ENCODE peak calls at places on chromosomes 11 and 22, in six cellular contexts. L, G, K, R, W and Z are unnamed samples.

GRCh38 chr11:3227568-3228444 is 4.4 kb downstream of the MRGPRE start:
- DNase-seq in L (no peak), G (no peak), K (no peak), R (peak), W (no peak), Z (peak)

GRCh38 chr11:87352759-87353707 is 315.3 kb downstream of the TMEM135 start:
- DNase-seq in L (peak), G (peak), K (peak), R (peak), W (peak), Z (peak)

GRCh38 chr11:11993814-11994213 is 14.6 kb downstream of the DKK3 start:
- DNase-seq in L (peak), G (no peak), K (no peak), R (peak), W (peak), Z (no peak)

GRCh38 chr22:36274547-36274946 is 21.6 kb downstream of the APOL1 start:
- DNase-seq in L (no peak), G (no peak), K (no peak), R (no peak), W (no peak), Z (no peak)

GRCh38 chr11:6757373-6757967 is 14.3 kb downstream of the OR2AG2 start:
- DNase-seq in L (peak), G (peak), K (peak), R (peak), W (peak), Z (peak)

GRCh38 chr22:22465782-22466181 is 42.8 kb downstream of the ZNF280B start:
- DNase-seq in L (peak), G (no peak), K (no peak), R (no peak), W (no peak), Z (no peak)

GRCh38 chr11:133943950-133944698 is 12.6 kb downstream of the IGSF9B start:
- DNase-seq in L (no peak), G (no peak), K (no peak), R (no peak), W (no peak), Z (peak)

GRCh38 chr11:30991376-30991775 is 378.2 kb downstream of the DCDC1 start:
- DNase-seq in L (no peak), G (no peak), K (no peak), R (no peak), W (no peak), Z (no peak)

GRCh38 chr11:9906043-9906791 is 242.3 kb downstream of the SWAP70 start:
- DNase-seq in L (peak), G (no peak), K (peak), R (no peak), W (no peak), Z (no peak)

GRCh38 chr22:36144886-36145541 is 15.5 kb downstream of the APOL3 start:
- DNase-seq in L (peak), G (no peak), K (peak), R (peak), W (peak), Z (peak)

GRCh38 chr11:118953265-118953664 is 2.8 kb upstream of the UPK2 start:
- DNase-seq in L (peak), G (no peak), K (no peak), R (no peak), W (no peak), Z (no peak)

GRCh38 chr11:30730011-30730410 is 143.9 kb upstream of the MPPED2 start:
- DNase-seq in L (no peak), G (no peak), K (no peak), R (no peak), W (no peak), Z (no peak)

GRCh38 chr22:26968873-26969272 is 311.5 kb downstream of the MIAT start:
- DNase-seq in L (no peak), G (no peak), K (no peak), R (no peak), W (no peak), Z (no peak)

GRCh38 chr11:2688381-2689231 is 11.2 kb downstream of the KCNQ1OT1 start:
- DNase-seq in L (no peak), G (no peak), K (no peak), R (peak), W (no peak), Z (no peak)

GRCh38 chr22:50739279-50739691 is 1.3 kb downstream of the ACR start:
- DNase-seq in L (no peak), G (no peak), K (no peak), R (peak), W (no peak), Z (no peak)

GRCh38 chr11:58905141-58905715 is 34.1 kb upstream of the GLYATL1 start:
- DNase-seq in L (peak), G (no peak), K (no peak), R (no peak), W (peak), Z (no peak)

GRCh38 chr22:22698263-22698750 is 53.9 kb downstream of the GGTLC2 start:
- DNase-seq in L (no peak), G (peak), K (no peak), R (no peak), W (no peak), Z (no peak)

GRCh38 chr11:44632466-44633123 is 67.1 kb downstream of the CD82 start:
- DNase-seq in L (peak), G (no peak), K (no peak), R (peak), W (no peak), Z (no peak)

GRCh38 chr11:71200172-71200716 is 52.1 kb downstream of the SHANK2 start:
- DNase-seq in L (no peak), G (no peak), K (no peak), R (no peak), W (no peak), Z (no peak)

GRCh38 chr11:126637800-126638175 is 282.3 kb downstream of the ST3GAL4 start:
- DNase-seq in L (peak), G (no peak), K (peak), R (no peak), W (no peak), Z (no peak)

GRCh38 chr11:12502041-12502440 is 124.7 kb downstream of the PARVA start:
- DNase-seq in L (peak), G (no peak), K (no peak), R (no peak), W (no peak), Z (no peak)

GRCh38 chr22:47622541-47622940 is 860.1 kb downstream of the TBC1D22A start:
- DNase-seq in L (no peak), G (no peak), K (no peak), R (no peak), W (no peak), Z (no peak)

GRCh38 chr11:35138949-35139881 is at the start of gene CD44:
- DNase-seq in L (peak), G (peak), K (peak), R (peak), W (peak), Z (peak)

GRCh38 chr11:72216638-72217037 is at the start of gene FOLR2:
- DNase-seq in L (no peak), G (no peak), K (no peak), R (no peak), W (no peak), Z (no peak)

GRCh38 chr11:103525069-103525468 is 415.8 kb downstream of the DYNC2H1 start:
- DNase-seq in L (peak), G (no peak), K (no peak), R (no peak), W (no peak), Z (no peak)

GRCh38 chr11:83663446-83663845 is 377.3 kb upstream of the CCDC90B start:
- DNase-seq in L (no peak), G (no peak), K (no peak), R (no peak), W (no peak), Z (no peak)

GRCh38 chr11:113874920-113875413 is 405 bp downstream of the USP28 start:
- DNase-seq in L (no peak), G (peak), K (no peak), R (peak), W (no peak), Z (no peak)

GRCh38 chr11:113314389-113315301 is at the start of gene TTC12:
- DNase-seq in L (peak), G (peak), K (peak), R (peak), W (peak), Z (peak)

GRCh38 chr11:39806652-39807051 is 1652.8 kb downstream of the LRRC4C start:
- DNase-seq in L (no peak), G (no peak), K (no peak), R (no peak), W (no peak), Z (no peak)

GRCh38 chr11:1293619-1294015 is 15.8 kb downstream of the TOLLIP start:
- DNase-seq in L (no peak), G (no peak), K (no peak), R (peak), W (peak), Z (peak)

GRCh38 chr22:22111267-22111751 is 128.7 kb upstream of the TOP3B start:
- DNase-seq in L (peak), G (peak), K (peak), R (no peak), W (no peak), Z (no peak)

GRCh38 chr11:85668157-85668556 is 3.2 kb upstream of the CREBZF start:
- DNase-seq in L (no peak), G (no peak), K (no peak), R (no peak), W (no peak), Z (no peak)

GRCh38 chr11:120134931-120135228 is 3.0 kb downstream of the TRIM29 start:
- DNase-seq in L (no peak), G (peak), K (no peak), R (no peak), W (no peak), Z (no peak)

GRCh38 chr11:58632510-58632909 is 10.0 kb downstream of the CNTF start:
- DNase-seq in L (no peak), G (no peak), K (no peak), R (no peak), W (no peak), Z (peak)

GRCh38 chr11:61715877-61716276 is 35.7 kb downstream of the DAGLA start:
- DNase-seq in L (no peak), G (no peak), K (no peak), R (no peak), W (no peak), Z (no peak)

GRCh38 chr11:46026616-46027293 is 94.5 kb downstream of the PHF21A start:
- DNase-seq in L (peak), G (no peak), K (no peak), R (no peak), W (no peak), Z (no peak)

GRCh38 chr11:131354251-131354701 is 16.1 kb upstream of the NTM start:
- DNase-seq in L (peak), G (no peak), K (no peak), R (no peak), W (no peak), Z (no peak)

GRCh38 chr22:47207387-47207786 is 444.9 kb downstream of the TBC1D22A start:
- DNase-seq in L (no peak), G (peak), K (no peak), R (no peak), W (no peak), Z (no peak)

GRCh38 chr11:72278911-72279310 is 34.9 kb upstream of the PHOX2A start:
- DNase-seq in L (peak), G (no peak), K (no peak), R (no peak), W (no peak), Z (no peak)

GRCh38 chr11:102846292-102846691 is 2.9 kb upstream of the MMP3 start:
- DNase-seq in L (no peak), G (no peak), K (no peak), R (no peak), W (no peak), Z (no peak)

GRCh38 chr22:37819100-37819433 is 4.1 kb upstream of the GALR3 start:
- DNase-seq in L (no peak), G (no peak), K (no peak), R (no peak), W (no peak), Z (no peak)
- H3K4me3 ChIP-seq in L (no peak), G (peak), K (peak), R (no peak), W (peak), Z (peak)

GRCh38 chr22:20659920-20660319 is 114.0 kb upstream of the SERPIND1 start:
- DNase-seq in L (no peak), G (no peak), K (no peak), R (no peak), W (no peak), Z (no peak)
- H3K4me3 ChIP-seq in L (no peak), G (no peak), K (no peak), R (no peak), W (no peak), Z (no peak)

DNA sequence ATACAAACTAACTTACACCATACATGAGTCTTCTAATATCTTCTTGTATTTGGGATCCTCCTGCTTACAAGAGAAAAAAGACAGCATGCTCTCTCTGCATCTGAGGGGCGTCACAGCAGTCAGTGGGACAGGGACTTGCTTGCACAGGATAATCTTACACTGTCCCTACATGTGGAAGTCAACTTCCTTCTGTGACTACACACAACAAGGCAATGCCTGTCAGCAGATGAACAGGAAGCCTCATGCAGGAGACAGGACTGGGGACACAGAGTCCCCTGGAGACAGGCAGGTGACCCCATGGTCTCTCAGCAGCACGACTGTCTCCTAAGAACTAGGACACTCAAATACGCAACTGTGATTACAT is 54.8 kb downstream of the PACSIN2 start:
- DNase-seq in L (no peak), G (no peak), K (no peak), R (no peak), W (no peak), Z (no peak)
- H3K4me3 ChIP-seq in L (no peak), G (peak), K (no peak), R (no peak), W (peak), Z (no peak)

DNA sequence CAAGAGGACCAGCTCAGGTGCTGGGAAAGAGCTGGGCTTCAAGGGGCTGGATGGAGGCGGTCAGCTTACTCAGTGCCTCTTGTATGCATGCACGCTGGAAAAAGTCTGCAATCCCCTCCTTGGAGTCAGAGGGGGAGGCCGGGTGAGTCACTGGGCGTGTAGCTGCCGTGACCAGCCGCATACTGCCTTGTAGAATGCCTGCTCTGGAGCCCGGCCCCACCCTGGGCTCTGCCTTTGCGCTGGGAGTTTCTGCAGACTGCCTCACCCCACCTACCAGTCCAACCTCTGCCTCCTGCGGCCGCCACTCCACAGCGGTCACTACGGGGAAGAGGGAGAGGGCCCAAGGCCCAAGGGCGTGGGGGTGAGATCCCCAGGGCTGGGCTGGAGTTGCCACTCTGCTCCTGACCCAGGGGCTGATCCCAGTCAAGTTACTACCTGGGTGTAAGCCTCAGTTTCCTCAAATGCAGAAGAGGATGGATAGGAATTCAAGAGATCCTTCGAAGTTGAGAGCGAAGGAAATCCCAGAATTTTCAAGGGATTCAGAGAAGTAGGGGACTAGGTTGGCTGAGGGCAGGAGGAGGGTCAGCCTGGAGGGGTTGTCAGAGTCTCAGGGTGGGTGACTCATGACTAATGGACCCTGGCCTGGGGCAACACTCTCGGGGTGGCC is 4.1 kb downstream of the MRGPRF start:
- DNase-seq in L (peak), G (peak), K (peak), R (peak), W (peak), Z (peak)
- H3K4me3 ChIP-seq in L (no peak), G (peak), K (peak), R (no peak), W (no peak), Z (no peak)